ENCODE peak calls at places on chromosomes 12 and 14, in seven cellular contexts. Z is iPS DF 19.7; L is GDM1; F is activated T-cell treated with anti-CD3 and anti-CD28 coated beads, Interleukin-2, amount 50 U/mL, for 72 hours; G is activated CD4-positive, alpha-beta T cell treated with anti-CD3 and anti-CD28 coated beads, Interleukin-2, amount 50 U/mL, for 24 hours; M is fibroblast of pulmonary artery; B is upper lobe of right lung. A is an unnamed sample.

GRCh38 chr12:115620816-115621215 is 656.7 kb downstream of the MED13L start:
- DNase-seq in Z (no peak), L (no peak), F (no peak), G (no peak), M (no peak), B (no peak), A (no peak)

GRCh38 chr12:93429448-93429847 is 12.3 kb downstream of the UBE2N start:
- DNase-seq in Z (no peak), L (no peak), F (no peak), G (no peak), M (no peak), B (no peak), A (no peak)

GRCh38 chr14:54048311-54048710 is 91.7 kb upstream of the BMP4 start:
- DNase-seq in Z (no peak), L (no peak), F (no peak), G (no peak), M (no peak), B (no peak), A (no peak)

GRCh38 chr12:31324116-31324844 is 1.7 kb downstream of the SINHCAF start:
- DNase-seq in Z (no peak), L (peak; percentile 69), F (peak; percentile 83), G (peak; percentile 55), M (peak; percentile 77), B (peak; percentile 89), A (peak; percentile 71)

GRCh38 chr14:75170797-75171196 is 5.6 kb downstream of the TMED10 start:
- DNase-seq in Z (no peak), L (no peak), F (no peak), G (no peak), M (peak; percentile 36), B (no peak), A (no peak)

GRCh38 chr12:510071-510825 is 50.5 kb downstream of the B4GALNT3 start:
- DNase-seq in Z (no peak), L (no peak), F (no peak), G (no peak), M (no peak), B (peak; percentile 74), A (no peak)

GRCh38 chr12:89412665-89413064 is 60.4 kb upstream of the DUSP6 start:
- DNase-seq in Z (no peak), L (no peak), F (no peak), G (no peak), M (no peak), B (no peak), A (no peak)

GRCh38 chr14:34785223-34786006 is 71.0 kb upstream of the CFL2 start:
- DNase-seq in Z (no peak), L (no peak), F (no peak), G (no peak), M (no peak), B (no peak), A (no peak)

GRCh38 chr12:122895757-122896636 is at the start of gene VPS37B:
- DNase-seq in Z (no peak), L (peak; percentile 78), F (peak; percentile 82), G (peak; percentile 80), M (peak; percentile 90), B (peak; percentile 93), A (peak; percentile 76)

GRCh38 chr12:101969-102878 is 35.7 kb downstream of the IQSEC3 start:
- DNase-seq in Z (no peak), L (no peak), F (no peak), G (no peak), M (no peak), B (peak; percentile 51), A (no peak)

A was measured in astrocyte.